ENCODE peak calls at places on chromosomes 11 and 22, in eight cellular contexts. A is adrenal gland, X is heart left ventricle, W is IMR-90, F is spleen, L is H1, H is transverse colon, P is gastrocnemius medialis. I is an unnamed sample.

GRCh38 chr11:35464308-35464707 is 45.0 kb upstream of the SLC1A2 start:
- DNase-seq in F (no peak), X (no peak), W (no peak), A (no peak), L (no peak), P (no peak), H (no peak), I (no peak)

GRCh38 chr11:87351671-87352070 is 313.9 kb downstream of the TMEM135 start:
- DNase-seq in W (no peak), H (no peak), L (no peak), X (no peak), F (no peak), P (no peak), A (no peak), I (no peak)

GRCh38 chr22:47192106-47192650 is 429.7 kb downstream of the TBC1D22A start:
- DNase-seq in H (peak; percentile 33), L (no peak), P (no peak), F (peak; percentile 69), X (peak; percentile 12), A (no peak), W (no peak), I (no peak)

GRCh38 chr11:66116576-66117361 is 46.7 kb downstream of the PACS1 start:
- DNase-seq in W (no peak), H (no peak), P (no peak), L (no peak), A (no peak), X (no peak), F (no peak), I (no peak)

GRCh38 chr11:19398772-19399542 is 158.2 kb upstream of the E2F8 start:
- DNase-seq in W (peak; percentile 94), F (no peak), X (no peak), H (peak; percentile 30), L (no peak), A (peak; percentile 61), P (no peak), I (peak; percentile 66)

GRCh38 chr11:68402355-68403031 is 58.1 kb upstream of the PPP6R3 start:
- DNase-seq in W (no peak), L (no peak), A (no peak), F (no peak), H (no peak), X (no peak), P (no peak), I (no peak)

GRCh38 chr11:47986742-47987141 is 6.4 kb downstream of the PTPRJ start:
- DNase-seq in W (no peak), P (no peak), L (no peak), H (no peak), X (no peak), A (no peak), F (no peak), I (no peak)

GRCh38 chr11:72726266-72727220 is 25.7 kb downstream of the ARAP1 start:
- DNase-seq in F (peak; percentile 79), L (no peak), A (no peak), P (no peak), X (no peak), H (no peak), W (no peak), I (no peak)

GRCh38 chr11:71465054-71465453 is 12.1 kb downstream of the NADSYN1 start:
- DNase-seq in F (peak; percentile 18), W (no peak), H (no peak), P (no peak), L (no peak), A (no peak), X (no peak), I (no peak)
- H3K4me1 ChIP-seq in F (no peaks in the 10 kb centered on the region), W (no peaks in the 10 kb centered on the region), H (no peaks in the 10 kb centered on the region), P (no peaks in the 10 kb centered on the region), L (no peaks in the 10 kb centered on the region), A (no peaks in the 10 kb centered on the region), X (no peaks in the 10 kb centered on the region), I (no peaks in the 10 kb centered on the region)

GRCh38 chr22:23230348-23231068 is 50.2 kb downstream of the BCR start:
- DNase-seq in A (no peak), W (no peak), F (peak; percentile 35), P (no peak), H (no peak), L (peak; percentile 41), X (no peak), I (no peak)
- H3K27ac ChIP-seq in A (no peak overlapping the region), W (no peak overlapping the region), F (no peak overlapping the region), P (no peak overlapping the region), H (no peak overlapping the region), L (peak overlapping the region; percentile 60), X (no peak overlapping the region), I (no peak overlapping the region)

GRCh38 chr22:29342177-29342576 is 26.7 kb upstream of the RASL10A start:
- DNase-seq in L (no peak), X (no peak), W (no peak), H (no peak), P (no peak), A (no peak), F (no peak), I (no peak)

GRCh38 chr22:29340566-29340965 is 25.1 kb upstream of the RASL10A start:
- DNase-seq in L (no peak), W (no peak), A (no peak), H (no peak), F (no peak), P (no peak), X (no peak), I (no peak)

GRCh38 chr22:29342577-29343312 is 27.2 kb upstream of the RASL10A start:
- DNase-seq in X (no peak), L (no peak), H (no peak), P (no peak), W (no peak), A (no peak), F (no peak), I (no peak)

GRCh38 chr22:29341056-29341848 is 25.8 kb upstream of the RASL10A start:
- DNase-seq in H (no peak), W (no peak), F (no peak), A (no peak), L (no peak), X (no peak), P (no peak), I (no peak)

DNA sequence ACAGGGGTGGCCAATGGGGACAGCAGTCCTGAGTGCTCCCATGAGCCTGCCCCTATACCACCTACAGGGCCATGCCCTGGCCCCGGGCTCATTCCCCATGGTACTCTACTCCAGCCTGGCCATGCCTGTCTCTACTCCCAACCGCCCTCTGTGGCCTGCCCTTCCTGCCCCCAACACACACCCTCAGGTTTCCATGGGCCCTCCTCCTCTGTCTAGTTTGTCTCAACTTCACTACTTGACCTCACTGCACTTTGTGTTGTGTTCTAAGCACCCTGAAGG is 26.3 kb upstream of the RASL10A start:
- DNase-seq in L (no peak), H (no peak), P (no peak), X (no peak), W (no peak), A (no peak), F (no peak), I (no peak)
- TF ChIP-seq POLR2A in L (no peak), H (no peak), P (no peak), X (no peak), W (no peak), A (no peak), F (no peak), I (no peak)

GRCh38 chr22:30267382-30268302 is 991 bp upstream of the OSM start:
- DNase-seq in L (no peak), X (no peak), P (no peak), A (no peak), F (peak; percentile 89), W (no peak), H (no peak), I (peak; percentile 56)

GRCh38 chr22:30266445-30267381 is at the start of gene OSM:
- DNase-seq in A (peak; percentile 50), W (no peak), P (no peak), F (peak; percentile 97), H (peak; percentile 74), X (peak; percentile 73), L (no peak), I (peak; percentile 83)

GRCh38 chr22:30270841-30271240 is 4.2 kb upstream of the OSM start:
- DNase-seq in X (peak; percentile 74), P (peak; percentile 41), H (peak; percentile 57), L (no peak), F (peak; percentile 94), W (peak; percentile 81), A (peak; percentile 68), I (peak; percentile 80)

GRCh38 chr22:30265851-30266444 is 703 bp downstream of the OSM start:
- DNase-seq in F (peak; percentile 98), L (no peak), H (peak; percentile 73), X (peak; percentile 67), W (no peak), A (no peak), P (no peak), I (peak; percentile 75)

GRCh38 chr22:30268331-30268730 is 1.7 kb upstream of the OSM start:
- DNase-seq in H (no peak), F (no peak), W (no peak), L (no peak), P (no peak), A (no peak), X (no peak), I (no peak)
- H3K4me1 ChIP-seq in H (no peaks in the 10 kb centered on the region), F (peaks cover 8% of the 10 kb centered on the region), W (peaks cover 1% of the 10 kb centered on the region), L (no peaks in the 10 kb centered on the region), P (no peaks in the 10 kb centered on the region), A (no peaks in the 10 kb centered on the region), X (no peaks in the 10 kb centered on the region), I (no peaks in the 10 kb centered on the region)

DNA sequence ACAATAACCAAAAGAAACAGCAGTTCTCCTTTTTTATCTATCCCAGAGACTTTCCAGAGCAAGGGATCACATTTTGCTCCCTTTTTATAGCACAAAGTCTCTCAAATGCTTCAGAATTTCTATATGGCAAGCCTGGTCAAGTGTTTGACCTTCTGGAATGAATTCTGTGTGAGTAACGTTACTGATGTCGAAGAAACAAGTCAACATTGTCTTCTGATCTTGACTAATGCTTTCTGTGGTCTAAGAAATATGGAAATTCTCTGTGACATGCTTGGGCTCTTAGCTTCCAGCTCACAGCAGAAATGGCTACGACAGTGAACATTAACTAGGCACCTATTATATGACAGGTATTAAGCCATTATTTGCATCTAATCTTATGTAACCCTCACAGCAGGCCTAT is 411.7 kb downstream of the CADM1 start:
- DNase-seq in X (no peak), L (no peak), F (no peak), A (no peak), H (no peak), P (no peak), W (no peak), I (no peak)
- H3K27ac ChIP-seq in X (no peak overlapping the region), L (no peak overlapping the region), F (no peak overlapping the region), A (no peak overlapping the region), H (no peak overlapping the region), P (no peak overlapping the region), W (no peak overlapping the region), I (no peak overlapping the region)

GRCh38 chr11:62898027-62898426 is 17.3 kb downstream of the SLC3A2 start:
- DNase-seq in W (no peak), L (no peak), P (no peak), X (no peak), F (no peak), A (no peak), H (no peak), I (no peak)
- TF ChIP-seq POLR2A in W (no peak), L (no peak), P (no peak), X (no peak), F (no peak), A (no peak), H (no peak), I (no peak)